ENCODE peak calls at places on chromosomes 2 and 18, in seven cellular contexts. X, L, S, Y, F, A and Z are unnamed samples.

GRCh38 chr18:54690198-54690597 is 99.2 kb downstream of the DYNAP start:
- DNase-seq in L (no peak), A (no peak), S (no peak), X (no peak), F (no peak), Y (no peak), Z (no peak)

GRCh38 chr2:170155022-170155722 is 22.8 kb upstream of the MYO3B start:
- DNase-seq in F (no peak), A (no peak), L (no peak), S (peak), X (peak), Y (peak), Z (no peak)

GRCh38 chr2:230814616-230815015 is 50.1 kb upstream of the ITM2C start:
- DNase-seq in F (no peak), A (peak), X (peak), L (no peak), Y (no peak), S (no peak), Z (no peak)

GRCh38 chr2:203705184-203705583 is 1.3 kb upstream of the CD28 start:
- DNase-seq in Y (no peak), F (no peak), S (no peak), X (no peak), L (no peak), A (no peak), Z (no peak)

GRCh38 chr2:113977660-113978523 is 88.0 kb downstream of the ACTR3 start:
- DNase-seq in S (no peak), X (no peak), L (peak), Y (peak), A (peak), F (no peak), Z (no peak)

GRCh38 chr2:234955971-234956509 is 4.2 kb downstream of the SH3BP4 start:
- DNase-seq in F (no peak), Y (no peak), S (no peak), L (no peak), A (no peak), X (no peak), Z (no peak)

GRCh38 chr2:95700554-95700953 is 108.8 kb downstream of the TRIM43 start:
- DNase-seq in X (no peak), F (no peak), L (no peak), A (no peak), Y (no peak), S (no peak), Z (no peak)

GRCh38 chr2:85678794-85679672 is 11.0 kb upstream of the SFTPB start:
- DNase-seq in L (peak), Y (peak), S (peak), F (peak), A (peak), X (peak), Z (no peak)

GRCh38 chr2:130241041-130241707 is 42.9 kb upstream of the TUBA3E start:
- DNase-seq in A (peak), S (no peak), F (no peak), Y (no peak), X (no peak), L (peak), Z (no peak)

GRCh38 chr2:70932631-70933230 is 3.0 kb upstream of the ATP6V1B1 start:
- DNase-seq in Y (no peak), F (no peak), S (no peak), X (no peak), A (no peak), L (no peak), Z (no peak)
- TF ChIP-seq YY1 in Y (no peak), F (no peak), S (no peak), X (no peak), A (no peak), L (no peak), Z (no peak)

GRCh38 chr2:101771226-101771906 is 73.9 kb downstream of the MAP4K4 start:
- DNase-seq in A (no peak), Y (no peak), X (no peak), L (no peak), S (no peak), F (no peak), Z (no peak)
- TF ChIP-seq YY1 in A (no peak), Y (no peak), X (no peak), L (no peak), S (no peak), F (no peak), Z (no peak)

DNA sequence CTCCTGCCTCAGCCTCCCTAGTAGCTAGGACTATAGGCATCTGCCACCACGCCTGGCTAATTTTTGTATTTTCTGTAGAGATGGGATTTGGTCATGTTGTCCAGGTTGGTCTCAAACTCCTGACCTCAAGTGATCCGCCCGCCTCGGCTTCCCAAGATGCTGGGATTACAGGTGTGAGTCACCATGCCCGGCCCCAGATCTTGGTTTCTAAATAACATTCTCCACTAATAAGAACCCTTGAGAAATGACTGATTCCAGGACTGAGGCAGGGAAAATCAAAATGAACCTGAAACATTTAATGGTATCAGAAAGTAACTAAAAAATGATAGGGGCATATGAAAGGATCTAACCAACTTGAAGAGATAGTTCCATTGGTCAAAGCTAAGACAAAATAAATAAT is 34.0 kb downstream of the BMPR2 start:
- DNase-seq in F (no peak), L (no peak), S (no peak), Y (no peak), A (no peak), X (no peak), Z (no peak)
- TF ChIP-seq YY1 in F (no peak), L (no peak), S (no peak), Y (no peak), A (no peak), X (no peak), Z (no peak)

DNA sequence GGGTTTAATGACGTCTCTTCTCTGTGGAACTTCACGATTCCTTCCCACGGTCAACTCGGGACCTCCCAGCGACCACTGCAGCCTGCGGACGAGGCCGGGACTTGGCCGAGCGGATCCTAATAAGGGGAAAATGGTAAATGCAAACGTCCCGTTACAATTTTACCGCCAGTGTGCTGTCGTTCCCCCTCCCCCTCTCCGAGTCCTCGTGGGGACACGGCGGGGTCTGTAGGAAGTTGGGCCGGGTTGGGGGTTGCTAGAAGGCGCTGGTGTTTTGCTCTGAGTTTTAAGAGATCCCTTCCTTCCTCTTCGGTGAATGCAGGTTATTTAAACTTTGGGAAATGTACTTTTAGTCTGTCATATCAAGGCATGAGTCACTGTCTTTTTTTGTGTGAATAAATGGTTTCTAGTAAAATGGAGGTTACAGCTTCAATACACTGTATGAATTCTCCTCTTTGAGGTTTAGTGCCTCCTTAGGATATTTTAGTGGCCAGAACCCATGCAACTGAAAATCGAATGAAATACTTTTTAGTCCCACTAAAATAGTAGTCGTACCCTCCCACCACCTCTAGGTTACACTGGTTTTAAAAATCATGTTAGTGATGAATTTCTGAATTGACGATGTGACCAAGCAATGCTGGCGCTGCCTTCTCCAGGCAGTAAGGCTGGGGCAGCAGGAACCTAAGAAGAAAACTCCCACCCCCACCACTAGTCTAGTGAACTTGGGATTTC is 2.3 kb downstream of the HOXD11 start:
- DNase-seq in X (no peak), S (no peak), Y (no peak), F (no peak), L (no peak), A (no peak), Z (no peak)
- TF ChIP-seq YY1 in X (no peak), S (no peak), Y (no peak), F (no peak), L (no peak), A (no peak), Z (no peak)

DNA sequence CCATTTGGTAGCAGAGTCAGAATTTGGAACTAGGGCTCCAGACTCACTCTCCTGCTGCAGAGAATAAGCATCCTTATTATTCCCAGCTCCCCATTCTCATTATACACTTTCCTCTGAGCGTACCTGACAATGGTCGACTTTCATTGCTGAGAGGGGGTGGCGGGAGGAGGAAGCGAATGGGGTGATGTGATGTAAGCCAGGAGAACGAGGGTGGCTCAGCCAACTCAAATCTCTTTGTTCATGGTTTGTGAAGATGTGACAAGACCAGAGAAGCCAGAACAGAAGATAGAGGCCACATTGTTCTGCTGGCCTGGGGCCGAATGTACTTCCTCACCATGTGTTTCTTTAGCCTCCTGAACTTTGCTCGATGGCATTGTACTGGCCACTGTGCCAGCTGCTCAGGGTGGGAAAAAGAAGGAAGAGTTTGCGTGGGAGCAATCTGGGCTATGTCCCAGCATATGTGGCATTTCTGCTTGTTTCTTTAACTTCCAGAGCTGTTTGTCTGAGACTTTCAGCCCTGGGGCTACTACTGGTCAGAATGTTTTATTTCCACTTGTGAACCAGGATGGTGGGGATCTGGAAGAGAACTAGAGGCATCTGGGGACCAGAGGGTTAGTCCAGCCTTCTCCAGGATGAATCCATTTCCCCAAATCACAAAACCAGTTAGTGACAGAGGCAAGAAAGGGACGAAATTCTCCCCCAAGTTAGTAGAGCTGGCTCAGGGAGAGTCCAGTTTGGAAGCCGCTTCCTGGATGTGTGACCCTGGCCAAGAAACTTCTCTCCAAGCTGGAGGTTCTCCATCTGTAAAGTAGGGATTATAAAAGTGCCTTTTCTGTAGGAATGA is 62.6 kb downstream of the MOGAT1 start:
- DNase-seq in S (peak), X (no peak), F (no peak), L (no peak), Y (no peak), A (peak), Z (no peak)
- TF ChIP-seq YY1 in S (no peak), X (no peak), F (no peak), L (no peak), Y (no peak), A (peak), Z (no peak)

GRCh38 chr18:58128286-58129018 is 84.4 kb downstream of the NEDD4L start:
- DNase-seq in S (no peak), X (no peak), Y (no peak), L (no peak), A (peak), F (no peak), Z (no peak)

GRCh38 chr18:58124475-58124874 is 80.4 kb downstream of the NEDD4L start:
- DNase-seq in S (no peak), L (no peak), F (no peak), Y (no peak), X (no peak), A (no peak), Z (no peak)

GRCh38 chr18:58125183-58125582 is 81.2 kb downstream of the NEDD4L start:
- DNase-seq in S (no peak), F (no peak), Y (no peak), A (no peak), L (no peak), X (peak), Z (no peak)

GRCh38 chr18:58129019-58129374 is 85.0 kb downstream of the NEDD4L start:
- DNase-seq in X (no peak), L (no peak), F (no peak), Y (no peak), S (no peak), A (no peak), Z (no peak)

GRCh38 chr18:58125756-58126155 is 81.7 kb downstream of the NEDD4L start:
- DNase-seq in F (no peak), X (no peak), L (no peak), S (no peak), A (no peak), Y (no peak), Z (no peak)
- TF ChIP-seq YY1 in F (no peak), X (no peak), L (no peak), S (no peak), A (no peak), Y (no peak), Z (no peak)

DNA sequence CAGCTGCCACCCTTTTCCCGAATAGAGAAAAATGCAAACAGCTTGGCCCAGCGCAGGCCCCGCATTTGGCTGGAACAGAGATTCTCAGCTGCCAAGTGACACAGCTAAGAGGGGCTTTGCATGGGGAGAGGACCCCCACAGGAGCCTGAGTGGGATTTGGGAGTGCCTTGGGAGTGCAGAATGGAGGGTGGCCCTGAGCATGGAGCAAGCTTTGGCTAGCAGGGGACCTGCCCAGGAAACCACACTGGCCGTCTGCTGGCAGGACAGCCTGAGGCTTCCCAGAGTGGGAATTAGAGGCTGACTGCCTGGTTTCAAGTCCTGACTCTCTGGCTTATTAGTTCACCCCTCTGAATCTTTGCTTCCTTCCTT is 8.9 kb downstream of the PCARE start:
- DNase-seq in X (no peak), F (no peak), L (no peak), S (peak), A (no peak), Y (no peak), Z (no peak)
- TF ChIP-seq YY1 in X (no peak), F (no peak), L (no peak), S (no peak), A (no peak), Y (no peak), Z (no peak)

GRCh38 chr2:213232649-213233437 is 51.4 kb upstream of the SPAG16 start:
- DNase-seq in A (no peak), S (no peak), Y (peak), L (no peak), X (no peak), F (no peak), Z (peak)
- TF ChIP-seq YY1 in A (no peak), S (no peak), Y (no peak), L (no peak), X (no peak), F (no peak), Z (peak)

GRCh38 chr2:191845248-191845715 is 1.6 kb downstream of the CAVIN2 start:
- DNase-seq in X (peak), A (peak), S (no peak), L (no peak), Y (no peak), F (no peak), Z (no peak)

GRCh38 chr2:191847764-191848163 is 876 bp upstream of the CAVIN2 start:
- DNase-seq in L (no peak), Y (no peak), X (no peak), F (no peak), A (no peak), S (no peak), Z (no peak)

GRCh38 chr2:191848771-191849726 is 2.2 kb upstream of the CAVIN2 start:
- DNase-seq in A (no peak), X (no peak), S (no peak), L (no peak), F (no peak), Y (no peak), Z (no peak)

GRCh38 chr2:191845876-191846786 is 757 bp downstream of the CAVIN2 start:
- DNase-seq in Y (no peak), L (no peak), S (no peak), A (peak), X (peak), F (no peak), Z (no peak)

GRCh38 chr2:191846787-191847620 is at the start of gene CAVIN2:
- DNase-seq in F (no peak), A (peak), L (no peak), S (no peak), Y (no peak), X (peak), Z (peak)
- TF ChIP-seq YY1 in F (no peak), A (no peak), L (no peak), S (no peak), Y (no peak), X (no peak), Z (no peak)